ENCODE peak calls at places on chromosomes 11 and 22, in six cellular contexts. One of them, this sample, is unnamed.

GRCh38 chr11:118608268-118609214 is 1.1 kb downstream of the PHLDB1 start:
- DNase-seq in HCT116: no peak
- DNase-seq in NT2/D1: no peak
- DNase-seq in K562: peak
- DNase-seq in GM12878: no peak
- DNase-seq in H1: no peak
- DNase-seq in this sample: no peak

GRCh38 chr11:134846776-134847722 is 435.0 kb upstream of the B3GAT1 start:
- DNase-seq in HCT116: no peak
- DNase-seq in NT2/D1: no peak
- DNase-seq in K562: no peak
- DNase-seq in GM12878: no peak
- DNase-seq in H1: no peak
- DNase-seq in this sample: no peak

GRCh38 chr11:65657426-65657825 is 5.3 kb downstream of the RELA start:
- DNase-seq in HCT116: no peak
- DNase-seq in NT2/D1: no peak
- DNase-seq in K562: no peak
- DNase-seq in GM12878: no peak
- DNase-seq in H1: no peak
- DNase-seq in this sample: no peak

GRCh38 chr11:86508604-86509471 is 134.2 kb downstream of the CCDC81 start:
- DNase-seq in HCT116: no peak
- DNase-seq in NT2/D1: no peak
- DNase-seq in K562: no peak
- DNase-seq in GM12878: no peak
- DNase-seq in H1: no peak
- DNase-seq in this sample: peak

GRCh38 chr11:122181893-122182292 is 65.9 kb upstream of the BLID start:
- DNase-seq in HCT116: no peak
- DNase-seq in NT2/D1: no peak
- DNase-seq in K562: no peak
- DNase-seq in GM12878: no peak
- DNase-seq in H1: no peak
- DNase-seq in this sample: no peak

GRCh38 chr11:123431619-123432018 is 1.6 kb downstream of the GRAMD1B start:
- DNase-seq in HCT116: no peak
- DNase-seq in NT2/D1: no peak
- DNase-seq in K562: no peak
- DNase-seq in GM12878: no peak
- DNase-seq in H1: no peak
- DNase-seq in this sample: no peak

GRCh38 chr11:44877908-44878459 is 72.7 kb downstream of the TP53I11 start:
- DNase-seq in HCT116: no peak
- DNase-seq in NT2/D1: no peak
- DNase-seq in K562: no peak
- DNase-seq in GM12878: no peak
- DNase-seq in H1: no peak
- DNase-seq in this sample: no peak

GRCh38 chr11:74238243-74238642 is 67.2 kb downstream of the PPME1 start:
- DNase-seq in HCT116: no peak
- DNase-seq in NT2/D1: no peak
- DNase-seq in K562: no peak
- DNase-seq in GM12878: no peak
- DNase-seq in H1: no peak
- DNase-seq in this sample: no peak

GRCh38 chr11:64724863-64725535 is 2.0 kb upstream of the NRXN2 start:
- DNase-seq in HCT116: no peak
- DNase-seq in NT2/D1: no peak
- DNase-seq in K562: no peak
- DNase-seq in GM12878: no peak
- DNase-seq in H1: no peak
- DNase-seq in this sample: peak

GRCh38 chr11:1017269-1018005 is 19.1 kb downstream of the MUC6 start:
- DNase-seq in HCT116: no peak
- DNase-seq in NT2/D1: no peak
- DNase-seq in K562: no peak
- DNase-seq in GM12878: no peak
- DNase-seq in H1: no peak
- DNase-seq in this sample: peak

GRCh38 chr11:131695889-131696429 is 325.5 kb downstream of the NTM start:
- DNase-seq in HCT116: no peak
- DNase-seq in NT2/D1: no peak
- DNase-seq in K562: no peak
- DNase-seq in GM12878: no peak
- DNase-seq in H1: no peak
- DNase-seq in this sample: no peak

GRCh38 chr11:67647471-67647870 is 3.1 kb downstream of the ACY3 start:
- DNase-seq in HCT116: no peak
- DNase-seq in NT2/D1: no peak
- DNase-seq in K562: no peak
- DNase-seq in GM12878: no peak
- DNase-seq in H1: no peak
- DNase-seq in this sample: no peak

GRCh38 chr11:65112551-65113360 is 1.1 kb downstream of the TM7SF2 start:
- DNase-seq in HCT116: no peak
- DNase-seq in NT2/D1: no peak
- DNase-seq in K562: peak
- DNase-seq in GM12878: no peak
- DNase-seq in H1: no peak
- DNase-seq in this sample: peak

GRCh38 chr22:46753360-46753759 is 9.1 kb upstream of the TBC1D22A start:
- DNase-seq in HCT116: no peak
- DNase-seq in NT2/D1: no peak
- DNase-seq in K562: no peak
- DNase-seq in GM12878: no peak
- DNase-seq in H1: no peak
- DNase-seq in this sample: no peak

GRCh38 chr22:29665486-29665885 is 54.3 kb upstream of the CABP7 start:
- DNase-seq in HCT116: no peak
- DNase-seq in NT2/D1: no peak
- DNase-seq in K562: no peak
- DNase-seq in GM12878: no peak
- DNase-seq in H1: no peak
- DNase-seq in this sample: no peak

GRCh38 chr11:7672960-7673723 is at the start of gene CYB5R2:
- DNase-seq in HCT116: peak
- DNase-seq in NT2/D1: peak
- DNase-seq in K562: peak
- DNase-seq in GM12878: no peak
- DNase-seq in H1: no peak
- DNase-seq in this sample: no peak

GRCh38 chr11:123137496-123138270 is 57.4 kb downstream of the CLMP start:
- DNase-seq in HCT116: no peak
- DNase-seq in NT2/D1: no peak
- DNase-seq in K562: no peak
- DNase-seq in GM12878: no peak
- DNase-seq in H1: peak
- DNase-seq in this sample: no peak

GRCh38 chr22:24155597-24156145 is 25.6 kb upstream of the SUSD2 start:
- DNase-seq in HCT116: no peak
- DNase-seq in NT2/D1: no peak
- DNase-seq in K562: peak
- DNase-seq in GM12878: no peak
- DNase-seq in H1: no peak
- DNase-seq in this sample: peak

GRCh38 chr22:50602338-50602700 is 1.7 kb downstream of the MAPK8IP2 start:
- DNase-seq in HCT116: no peak
- DNase-seq in NT2/D1: no peak
- DNase-seq in K562: no peak
- DNase-seq in GM12878: no peak
- DNase-seq in H1: no peak
- DNase-seq in this sample: no peak

GRCh38 chr22:50600541-50600940 is at the start of gene MAPK8IP2:
- DNase-seq in HCT116: no peak
- DNase-seq in NT2/D1: no peak
- DNase-seq in K562: peak
- DNase-seq in GM12878: no peak
- DNase-seq in H1: no peak
- DNase-seq in this sample: no peak

GRCh38 chr22:50601669-50602337 is 1.2 kb downstream of the MAPK8IP2 start:
- DNase-seq in HCT116: no peak
- DNase-seq in NT2/D1: no peak
- DNase-seq in K562: no peak
- DNase-seq in GM12878: no peak
- DNase-seq in H1: no peak
- DNase-seq in this sample: no peak

GRCh38 chr22:50599816-50600454 is 658 bp upstream of the MAPK8IP2 start:
- DNase-seq in HCT116: no peak
- DNase-seq in NT2/D1: no peak
- DNase-seq in K562: peak
- DNase-seq in GM12878: no peak
- DNase-seq in H1: no peak
- DNase-seq in this sample: peak

DNA sequence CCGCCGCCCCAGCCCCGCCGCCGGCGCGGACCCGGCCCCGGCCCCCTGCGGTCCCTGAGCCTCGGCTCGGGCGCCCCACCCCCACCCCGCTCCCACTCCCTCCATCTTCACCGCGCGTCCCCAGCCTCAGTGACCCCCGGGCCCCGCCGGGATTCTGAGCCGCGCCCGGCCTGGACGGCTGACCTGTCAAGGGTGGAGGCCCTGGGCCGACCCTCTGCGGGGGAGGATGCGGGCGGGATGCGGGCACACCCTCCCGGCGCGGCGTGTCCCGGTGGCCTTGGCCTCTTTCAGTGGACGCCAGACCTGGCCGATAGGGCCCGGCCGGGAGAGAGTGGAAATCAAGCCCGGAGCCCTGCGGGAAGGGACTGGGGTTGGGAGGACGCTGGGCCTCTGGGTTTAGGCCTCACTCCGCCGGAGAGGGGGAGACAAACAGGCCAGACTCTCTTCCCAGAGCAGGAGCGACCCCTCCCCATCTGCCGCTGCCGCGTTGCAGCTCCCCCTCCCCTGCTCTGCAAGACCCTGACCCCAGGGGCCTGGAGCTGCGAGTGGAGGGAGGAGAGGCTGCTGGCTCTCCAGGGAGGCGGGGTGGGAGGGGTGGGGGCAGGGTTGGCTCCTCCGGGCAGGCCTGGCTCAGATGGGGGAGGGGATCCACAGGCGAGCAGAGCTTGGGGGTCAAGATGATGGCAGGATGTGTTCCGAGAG is 525 bp downstream of the MAPK8IP2 start:
- DNase-seq in HCT116: no peak
- DNase-seq in NT2/D1: no peak
- DNase-seq in K562: peak
- DNase-seq in GM12878: no peak
- DNase-seq in H1: no peak
- DNase-seq in this sample: no peak
- TF ChIP-seq ZNF274 in HCT116: no peak
- TF ChIP-seq ZNF274 in NT2/D1: no peak
- TF ChIP-seq ZNF274 in K562: no peak
- TF ChIP-seq ZNF274 in GM12878: no peak
- TF ChIP-seq ZNF274 in H1: no peak
- TF ChIP-seq ZNF274 in this sample: no peak

GRCh38 chr11:13494051-13494450 is 1.7 kb downstream of the PTH start:
- DNase-seq in HCT116: no peak
- DNase-seq in NT2/D1: no peak
- DNase-seq in K562: no peak
- DNase-seq in GM12878: no peak
- DNase-seq in H1: no peak
- DNase-seq in this sample: no peak

GRCh38 chr11:13495929-13496328 is at the start of gene PTH:
- DNase-seq in HCT116: no peak
- DNase-seq in NT2/D1: no peak
- DNase-seq in K562: no peak
- DNase-seq in GM12878: no peak
- DNase-seq in H1: no peak
- DNase-seq in this sample: no peak
- TF ChIP-seq ZNF274 in HCT116: no peak
- TF ChIP-seq ZNF274 in NT2/D1: no peak
- TF ChIP-seq ZNF274 in K562: no peak
- TF ChIP-seq ZNF274 in GM12878: no peak
- TF ChIP-seq ZNF274 in H1: no peak
- TF ChIP-seq ZNF274 in this sample: no peak

DNA sequence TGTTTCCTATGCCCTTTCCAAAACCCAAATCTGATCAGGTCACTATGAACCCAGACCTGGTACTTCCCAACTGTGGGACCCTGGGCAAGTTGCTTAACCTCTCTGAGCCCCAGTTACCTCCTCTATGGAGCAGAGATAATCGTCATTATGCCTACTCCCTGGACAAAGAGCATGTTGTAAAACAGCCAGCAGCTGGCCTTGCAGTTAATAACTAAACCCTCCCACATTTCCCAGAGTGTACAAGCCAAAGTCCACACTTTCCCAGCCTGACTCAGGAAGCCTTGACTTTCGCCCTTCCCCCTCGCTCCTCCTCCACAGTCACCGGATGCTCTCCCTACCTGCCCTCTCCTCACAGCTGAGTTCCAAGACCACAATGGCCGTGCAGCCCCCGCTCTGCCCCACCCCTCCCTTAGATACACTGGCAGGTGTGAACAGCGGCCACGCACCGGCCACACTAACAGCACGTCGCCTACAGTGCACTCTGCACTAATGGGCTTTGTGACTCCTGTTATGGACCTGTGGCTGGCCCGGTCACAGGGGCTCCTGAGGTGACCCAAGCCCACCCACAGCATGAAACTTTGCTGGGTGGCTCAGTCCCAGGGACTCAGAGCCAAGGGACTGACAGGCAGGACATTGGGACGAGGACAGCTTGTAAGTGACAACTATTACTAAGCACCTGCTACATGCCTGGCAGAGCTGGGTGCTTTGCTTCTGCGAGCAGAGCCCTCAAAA is 15.6 kb upstream of the MFNG start:
- DNase-seq in HCT116: no peak
- DNase-seq in NT2/D1: no peak
- DNase-seq in K562: peak
- DNase-seq in GM12878: no peak
- DNase-seq in H1: no peak
- DNase-seq in this sample: peak
- TF ChIP-seq ZNF274 in HCT116: no peak
- TF ChIP-seq ZNF274 in NT2/D1: no peak
- TF ChIP-seq ZNF274 in K562: no peak
- TF ChIP-seq ZNF274 in GM12878: no peak
- TF ChIP-seq ZNF274 in H1: no peak
- TF ChIP-seq ZNF274 in this sample: peak

GRCh38 chr11:106076923-106077608 is at the start of gene KBTBD3:
- DNase-seq in HCT116: peak
- DNase-seq in NT2/D1: peak
- DNase-seq in K562: peak
- DNase-seq in GM12878: peak
- DNase-seq in H1: peak
- DNase-seq in this sample: peak

GRCh38 chr11:106082096-106082495 is 4.6 kb downstream of the AASDHPPT start:
- DNase-seq in HCT116: no peak
- DNase-seq in NT2/D1: no peak
- DNase-seq in K562: no peak
- DNase-seq in GM12878: no peak
- DNase-seq in H1: no peak
- DNase-seq in this sample: no peak

GRCh38 chr11:106072804-106073203 is 4.3 kb downstream of the KBTBD3 start:
- DNase-seq in HCT116: no peak
- DNase-seq in NT2/D1: no peak
- DNase-seq in K562: no peak
- DNase-seq in GM12878: no peak
- DNase-seq in H1: no peak
- DNase-seq in this sample: no peak

GRCh38 chr11:106076421-106076922 is 675 bp downstream of the KBTBD3 start:
- DNase-seq in HCT116: no peak
- DNase-seq in NT2/D1: no peak
- DNase-seq in K562: no peak
- DNase-seq in GM12878: no peak
- DNase-seq in H1: no peak
- DNase-seq in this sample: no peak

GRCh38 chr11:106077609-106078517 is at the start of gene AASDHPPT:
- DNase-seq in HCT116: peak
- DNase-seq in NT2/D1: peak
- DNase-seq in K562: peak
- DNase-seq in GM12878: no peak
- DNase-seq in H1: no peak
- DNase-seq in this sample: peak
- TF ChIP-seq ZNF274 in HCT116: no peak
- TF ChIP-seq ZNF274 in NT2/D1: no peak
- TF ChIP-seq ZNF274 in K562: no peak
- TF ChIP-seq ZNF274 in GM12878: no peak
- TF ChIP-seq ZNF274 in H1: no peak
- TF ChIP-seq ZNF274 in this sample: peak

This sample was measured in HepG2.